ENCODE peak calls at places on chromosome 12, in seven cellular contexts. L is CD8-positive, alpha-beta T cell; F is ovary; P is fibroblast of lung; D is IMR-90; C is heart right ventricle; J is psoas muscle. W is an unnamed sample.
A peak's percentile ranks its signal among the peaks of the same experiment; 100 is the strongest.

GRCh38 chr12:128783129-128783574 is 40.6 kb downstream of the SLC15A4 start:
- DNase-seq in L (no peak), F (no peak), P (peak; percentile 42), D (peak; percentile 41), C (no peak), J (no peak), W (no peak)

GRCh38 chr12:12542286-12542685 is 20.4 kb downstream of the DUSP16 start:
- DNase-seq in L (no peak), F (no peak), P (no peak), D (no peak), C (no peak), J (no peak), W (no peak)

GRCh38 chr12:126509587-126509986 is 1444.4 kb downstream of the AACS start:
- DNase-seq in L (no peak), F (no peak), P (no peak), D (no peak), C (no peak), J (no peak), W (no peak)

GRCh38 chr12:109389146-109389545 is 41.4 kb downstream of the MYO1H start:
- DNase-seq in L (no peak), F (no peak), P (no peak), D (no peak), C (no peak), J (no peak), W (no peak)

GRCh38 chr12:116442981-116443380 is 116.2 kb upstream of the MAP1LC3B2 start:
- DNase-seq in L (no peak), F (no peak), P (no peak), D (peak; percentile 72), C (no peak), J (no peak), W (peak; percentile 52)

GRCh38 chr12:120453977-120454376 is 7.7 kb downstream of the GATC start:
- DNase-seq in L (no peak), F (no peak), P (peak; percentile 16), D (peak; percentile 19), C (no peak), J (no peak), W (peak; percentile 51)

GRCh38 chr12:51077930-51078329 is 5.5 kb downstream of the CSRNP2 start:
- DNase-seq in L (no peak), F (no peak), P (peak; percentile 49), D (peak; percentile 46), C (no peak), J (no peak), W (no peak)

GRCh38 chr12:110846615-110847566 is at the start of gene CCDC63:
- DNase-seq in L (peak; percentile 9), F (peak; percentile 45), P (peak; percentile 55), D (no peak), C (peak; percentile 71), J (peak; percentile 71), W (no peak)

GRCh38 chr12:98123186-98123585 is 392.2 kb upstream of the TMPO start:
- DNase-seq in L (no peak), F (no peak), P (no peak), D (no peak), C (no peak), J (no peak), W (no peak)

GRCh38 chr12:67671419-67671818 is 22.9 kb downstream of the DYRK2 start:
- DNase-seq in L (no peak), F (no peak), P (peak; percentile 84), D (peak; percentile 77), C (no peak), J (no peak), W (no peak)

DNA sequence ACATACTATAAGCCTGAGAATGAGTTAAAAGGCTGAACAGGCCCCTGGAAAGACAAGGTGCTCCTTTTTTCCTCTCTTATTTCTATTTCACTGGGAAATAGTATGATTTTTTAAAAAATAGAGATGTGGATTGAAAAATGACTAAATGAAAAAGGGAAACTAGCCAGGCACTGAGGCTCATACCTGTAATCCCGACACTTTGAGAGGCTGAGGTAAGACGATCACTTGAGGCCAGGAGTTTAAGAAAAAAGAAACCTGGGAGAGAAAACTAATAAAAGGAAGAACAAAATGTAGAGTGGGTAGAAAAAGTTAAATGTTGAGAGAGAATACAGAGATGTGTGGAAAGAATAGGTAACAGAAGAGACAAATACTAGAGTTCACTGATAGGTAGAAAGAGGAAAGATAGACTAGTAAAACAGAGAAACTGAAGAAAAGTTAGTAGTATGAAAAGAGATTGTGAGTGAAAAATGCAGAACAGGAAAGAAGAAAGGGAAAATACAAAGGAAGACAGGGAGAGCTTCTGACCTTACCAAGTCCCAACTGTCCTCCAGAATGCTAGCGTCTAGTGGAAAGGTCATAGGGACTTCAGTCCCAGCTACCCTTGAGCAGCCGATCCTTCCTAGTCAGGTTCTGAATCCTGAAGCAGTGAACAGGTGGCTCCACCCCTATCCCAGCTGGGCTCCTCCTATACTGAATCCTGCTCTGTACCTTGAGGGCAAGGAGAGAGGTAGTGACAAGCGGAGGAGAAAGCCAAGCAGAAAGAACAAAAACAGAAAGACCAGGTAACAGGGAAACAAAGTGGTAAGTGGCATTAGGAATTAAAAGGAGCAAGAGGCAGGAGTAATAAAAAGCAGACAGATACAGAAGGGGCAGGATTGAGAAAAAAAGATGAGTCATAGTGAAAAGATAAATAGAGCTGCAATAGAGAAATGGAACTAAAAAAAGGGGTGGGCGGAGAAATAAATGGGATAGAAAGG is 7.3 kb downstream of the TMEM116 start:
- DNase-seq in L (no peak), F (no peak), P (peak; percentile 17), D (peak; percentile 46), C (no peak), J (no peak), W (peak; percentile 44)
- H3K4me3 ChIP-seq in L (no peak overlapping the region), F (no peak overlapping the region), P (no peak overlapping the region), D (no peak overlapping the region), C (no peak overlapping the region), J (peak overlapping the region; percentile 26), W (no peak overlapping the region)

DNA sequence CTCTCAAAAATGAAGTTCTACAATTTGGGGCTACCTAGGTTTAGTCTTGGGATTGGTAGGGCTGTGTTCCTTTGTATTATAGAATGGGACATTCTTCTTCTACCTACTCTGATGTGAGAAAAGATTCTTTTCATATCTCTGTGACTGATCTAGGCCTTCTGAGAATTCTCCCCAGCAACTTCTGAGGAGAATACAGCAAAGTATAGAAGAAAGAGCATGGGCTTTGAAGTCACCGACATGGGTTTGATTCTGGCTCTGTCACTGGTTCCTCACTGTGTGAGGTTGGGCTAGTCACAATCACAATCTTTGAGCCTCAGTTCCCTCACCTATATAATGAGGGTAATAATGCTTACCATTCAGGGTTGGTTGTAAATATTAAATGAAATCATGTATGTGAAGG is 5.0 kb downstream of the ATN1 start:
- DNase-seq in L (no peak), F (no peak), P (no peak), D (no peak), C (no peak), J (no peak), W (no peak)
- TF ChIP-seq CTCF in L (no peak), F (no peak), P (no peak), D (no peak), C (no peak), J (no peak), W (no peak)

GRCh38 chr12:107243316-107243715 is 150.0 kb upstream of the CRY1 start:
- DNase-seq in L (no peak), F (no peak), P (no peak), D (no peak), C (no peak), J (no peak), W (no peak)

GRCh38 chr12:107238276-107238675 is 144.9 kb upstream of the CRY1 start:
- DNase-seq in L (no peak), F (no peak), P (peak; percentile 78), D (peak; percentile 48), C (no peak), J (no peak), W (peak; percentile 58)

GRCh38 chr12:107242189-107242588 is 148.8 kb upstream of the CRY1 start:
- DNase-seq in L (no peak), F (no peak), P (peak; percentile 22), D (peak; percentile 20), C (no peak), J (no peak), W (peak; percentile 7)

GRCh38 chr12:107244584-107244983 is 151.2 kb upstream of the CRY1 start:
- DNase-seq in L (no peak), F (no peak), P (no peak), D (no peak), C (no peak), J (no peak), W (no peak)

GRCh38 chr12:107241421-107241820 is 148.1 kb upstream of the CRY1 start:
- DNase-seq in L (no peak), F (no peak), P (no peak), D (no peak), C (no peak), J (no peak), W (no peak)
- H3K27me3 ChIP-seq in L (no peaks in the 10 kb centered on the region), F (no peaks in the 10 kb centered on the region), P (no peaks in the 10 kb centered on the region), D (peaks cover 9% of the 10 kb centered on the region), C (peaks cover 22% of the 10 kb centered on the region), J (peaks cover 4% of the 10 kb centered on the region), W (no peaks in the 10 kb centered on the region)

DNA sequence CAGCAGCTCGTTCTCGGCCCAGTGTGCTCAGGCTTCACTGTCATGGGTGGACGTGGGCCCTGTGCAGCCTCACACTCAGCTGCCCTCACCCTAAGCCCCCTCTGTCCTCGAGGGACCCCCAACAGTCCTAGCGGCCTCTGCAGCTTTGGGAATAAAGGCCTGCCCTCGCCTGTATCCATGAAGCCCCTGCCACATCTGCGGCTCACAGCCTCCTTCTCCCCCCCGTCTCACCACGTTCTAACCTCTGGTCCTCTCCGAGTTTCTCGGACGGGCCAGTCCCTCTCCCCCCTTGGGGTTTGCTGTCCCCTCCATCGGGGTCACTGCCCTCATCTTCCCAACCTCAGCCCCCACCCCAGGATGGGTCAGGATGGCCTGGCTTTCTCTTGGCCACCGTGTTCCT is 30.2 kb upstream of the GALNT9 start:
- DNase-seq in L (no peak), F (no peak), P (no peak), D (no peak), C (no peak), J (no peak), W (no peak)
- H3K4me3 ChIP-seq in L (no peak overlapping the region), F (no peak overlapping the region), P (no peak overlapping the region), D (no peak overlapping the region), C (no peak overlapping the region), J (no peak overlapping the region), W (no peak overlapping the region)

GRCh38 chr12:52310622-52311281 is 10.4 kb downstream of the KRT83 start:
- DNase-seq in L (no peak), F (no peak), P (peak; percentile 20), D (peak; percentile 34), C (no peak), J (no peak), W (peak; percentile 52)

GRCh38 chr12:52300796-52301691 is 9.7 kb upstream of the KRT81 start:
- DNase-seq in L (no peak), F (no peak), P (peak; percentile 24), D (peak; percentile 8), C (no peak), J (no peak), W (no peak)

GRCh38 chr12:52307836-52308806 is 13.1 kb downstream of the KRT83 start:
- DNase-seq in L (peak; percentile 7), F (no peak), P (peak; percentile 58), D (peak; percentile 11), C (peak; percentile 56), J (peak; percentile 89), W (peak; percentile 31)

GRCh38 chr12:52308807-52309425 is 12.3 kb downstream of the KRT83 start:
- DNase-seq in L (no peak), F (no peak), P (no peak), D (no peak), C (no peak), J (no peak), W (no peak)

GRCh38 chr12:52305921-52306705 is 14.8 kb upstream of the KRT81 start:
- DNase-seq in L (no peak), F (no peak), P (no peak), D (no peak), C (no peak), J (no peak), W (no peak)
- TF ChIP-seq CTCF in L (no peak), F (no peak), P (peak; percentile 22), D (no peak), C (peak; percentile 22), J (no peak), W (peak; percentile 38)

W was measured in bronchial epithelial cell.